ENCODE peak calls at places on chromosome 9, in four cellular contexts. W, D, S and U are unnamed samples.
A peak's percentile ranks its signal among the peaks of the same experiment; 100 is the strongest.

GRCh38 chr9:113638916-113639315 is 175.4 kb downstream of the RGS3 start:
- DNase-seq in D (no peak), W (no peak), S (no peak), U (no peak)

GRCh38 chr9:133597316-133597957 is 11.8 kb downstream of the FAM163B start:
- DNase-seq in W (no peak), D (peak; percentile 21), S (no peak), U (no peak)

GRCh38 chr9:16053131-16053530 is 500.3 kb downstream of the CCDC171 start:
- DNase-seq in W (no peak), D (no peak), S (no peak), U (no peak)

GRCh38 chr9:18824095-18824666 is 208.8 kb downstream of the SAXO1 start:
- DNase-seq in S (peak; percentile 10), W (no peak), D (no peak), U (no peak)

GRCh38 chr9:6645153-6646027 is at the start of gene GLDC:
- DNase-seq in S (peak; percentile 98), W (no peak), D (no peak), U (peak; percentile 92)

GRCh38 chr9:80496901-80497565 is 925.3 kb downstream of the TLE4 start:
- DNase-seq in D (no peak), S (no peak), W (no peak), U (no peak)

GRCh38 chr9:115461284-115461683 is 343.3 kb upstream of the TNC start:
- DNase-seq in D (no peak), W (no peak), S (no peak), U (no peak)

GRCh38 chr9:133320421-133320881 is 15.5 kb downstream of the SURF6 start:
- DNase-seq in S (no peak), D (peak; percentile 24), W (no peak), U (peak; percentile 35)

GRCh38 chr9:70829591-70830265 is 291.7 kb downstream of the TRPM3 start:
- DNase-seq in S (no peak), D (no peak), W (no peak), U (no peak)

GRCh38 chr9:126508928-126509327 is 104.8 kb upstream of the LMX1B start:
- DNase-seq in D (no peak), S (no peak), W (no peak), U (no peak)

GRCh38 chr9:107700902-107701301 is 211.3 kb upstream of the KLF4 start:
- DNase-seq in S (no peak), W (no peak), D (no peak), U (no peak)

GRCh38 chr9:89837911-89838310 is 233.1 kb downstream of the GADD45G start:
- DNase-seq in D (no peak), W (no peak), S (no peak), U (no peak)

GRCh38 chr9:134375011-134375390 is 48.7 kb downstream of the RXRA start:
- DNase-seq in S (no peak), D (no peak), W (no peak), U (no peak)

GRCh38 chr9:136036050-136036449 is 59.0 kb downstream of the NACC2 start:
- DNase-seq in D (no peak), S (no peak), W (no peak), U (no peak)

GRCh38 chr9:110748251-110748893 is 79.8 kb downstream of the MUSK start:
- DNase-seq in W (no peak), D (no peak), S (no peak), U (no peak)

GRCh38 chr9:115211413-115212204 is 93.7 kb upstream of the TNC start:
- DNase-seq in D (no peak), W (peak; percentile 68), S (no peak), U (no peak)

GRCh38 chr9:11962327-11962726 is 730.9 kb upstream of the TYRP1 start:
- DNase-seq in S (no peak), D (no peak), W (no peak), U (no peak)

GRCh38 chr9:13110766-13111400 is 168.6 kb downstream of the MPDZ start:
- DNase-seq in S (no peak), D (no peak), W (no peak), U (no peak)
- TF ChIP-seq USF1 in S (no peak), D (no peak), W (no peak), U (no peak)

GRCh38 chr9:68739631-68740174 is 34.7 kb downstream of the PIP5K1B start:
- DNase-seq in D (no peak), W (no peak), S (no peak), U (no peak)
- TF ChIP-seq USF1 in D (no peak), W (no peak), S (no peak), U (no peak)

DNA sequence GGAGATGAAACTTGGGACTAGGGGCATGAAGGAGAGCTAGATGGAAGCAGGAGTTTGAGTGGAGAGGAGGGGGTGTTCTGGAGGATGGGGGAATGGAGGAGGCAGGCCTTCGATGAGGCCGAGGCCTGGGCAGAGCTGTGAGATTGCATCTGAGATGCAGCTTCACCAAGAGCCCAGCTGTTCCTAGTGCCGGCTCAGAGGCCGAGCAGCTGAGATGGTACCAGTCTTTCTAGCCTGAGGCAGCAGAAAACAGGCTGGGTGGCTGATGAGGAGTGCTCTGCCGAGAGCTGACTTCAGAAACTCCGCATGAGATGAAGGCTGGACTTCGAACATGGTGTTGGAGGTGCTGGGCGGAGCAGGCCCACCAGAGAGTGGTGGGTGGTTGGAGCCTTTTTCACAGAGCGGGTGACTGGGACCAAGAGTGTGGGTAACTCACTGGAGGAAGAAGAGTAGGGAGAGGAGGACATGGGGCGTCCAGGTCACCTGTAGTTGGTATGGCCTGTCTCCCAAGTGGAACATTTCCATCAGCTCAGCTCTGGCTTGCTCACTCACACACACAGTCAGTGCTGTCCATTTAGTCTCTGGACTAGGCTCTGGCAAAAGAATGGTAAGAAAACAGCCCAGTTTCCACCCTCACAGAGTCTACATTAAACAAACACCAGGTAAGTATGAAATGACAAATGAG is 54.7 kb downstream of the TMOD1 start:
- DNase-seq in S (peak; percentile 52), D (no peak), W (no peak), U (no peak)
- TF ChIP-seq USF1 in S (no peak), D (no peak), W (no peak), U (no peak)

GRCh38 chr9:137465000-137465769 is 6.1 kb upstream of the NSMF start:
- DNase-seq in D (no peak), S (no peak), W (no peak), U (no peak)
- TF ChIP-seq USF1 in D (no peak), S (no peak), W (no peak), U (no peak)

GRCh38 chr9:87227456-87227855 is 270.2 kb upstream of the DAPK1 start:
- DNase-seq in D (no peak), W (no peak), S (no peak), U (no peak)
- TF ChIP-seq USF1 in D (no peak), W (no peak), S (no peak), U (no peak)